ENCODE peak calls at places on chromosomes 16 and 17, in four cellular contexts. R, M, L and Z are unnamed samples.

GRCh38 chr17:33200587-33200986 is 92.5 kb downstream of the ASIC2 start:
- DNase-seq in R (peak; percentile 56), M (no peak), L (peak; percentile 17), Z (no peak)

GRCh38 chr16:57544129-57544653 is 1.7 kb downstream of the ADGRG5 start:
- DNase-seq in R (no peak), M (peak; percentile 31), L (no peak), Z (peak; percentile 95)

GRCh38 chr17:49343273-49343672 is 18.8 kb downstream of the ZNF652 start:
- DNase-seq in R (no peak), M (no peak), L (no peak), Z (no peak)

GRCh38 chr16:8458481-8458880 is 131.8 kb downstream of the TMEM114 start:
- DNase-seq in R (no peak), M (no peak), L (no peak), Z (no peak)

GRCh38 chr17:31596382-31597323 is 205.2 kb downstream of the RAB11FIP4 start:
- DNase-seq in R (peak; percentile 32), M (no peak), L (no peak), Z (peak; percentile 70)

GRCh38 chr17:1264196-1264595 is 6.0 kb upstream of the BHLHA9 start:
- DNase-seq in R (no peak), M (no peak), L (no peak), Z (no peak)

GRCh38 chr16:19001788-19002187 is 18.1 kb downstream of the TMC7 start:
- DNase-seq in R (no peak), M (no peak), L (no peak), Z (no peak)

GRCh38 chr16:6611535-6611934 is 721.1 kb upstream of the RBFOX1 start:
- DNase-seq in R (peak; percentile 53), M (peak; percentile 61), L (no peak), Z (no peak)

GRCh38 chr17:9817086-9817485 is 4.8 kb downstream of the GSG1L2 start:
- DNase-seq in R (peak; percentile 74), M (peak; percentile 61), L (peak; percentile 59), Z (no peak)

GRCh38 chr16:49858200-49859129 is 2.6 kb upstream of the ZNF423 start:
- DNase-seq in R (peak; percentile 78), M (peak; percentile 73), L (peak; percentile 59), Z (no peak)

GRCh38 chr17:69734656-69735055 is 320.2 kb downstream of the MAP2K6 start:
- DNase-seq in R (no peak), M (no peak), L (no peak), Z (no peak)

GRCh38 chr16:2022723-2023097 is 3.1 kb downstream of the NPW start:
- DNase-seq in R (peak; percentile 82), M (no peak), L (peak; percentile 75), Z (no peak)

GRCh38 chr16:6946802-6947201 is 385.8 kb upstream of the RBFOX1 start:
- DNase-seq in R (no peak), M (no peak), L (no peak), Z (no peak)

GRCh38 chr16:54921229-54921824 is 9.3 kb upstream of the IRX5 start:
- DNase-seq in R (no peak), M (no peak), L (no peak), Z (no peak)

DNA sequence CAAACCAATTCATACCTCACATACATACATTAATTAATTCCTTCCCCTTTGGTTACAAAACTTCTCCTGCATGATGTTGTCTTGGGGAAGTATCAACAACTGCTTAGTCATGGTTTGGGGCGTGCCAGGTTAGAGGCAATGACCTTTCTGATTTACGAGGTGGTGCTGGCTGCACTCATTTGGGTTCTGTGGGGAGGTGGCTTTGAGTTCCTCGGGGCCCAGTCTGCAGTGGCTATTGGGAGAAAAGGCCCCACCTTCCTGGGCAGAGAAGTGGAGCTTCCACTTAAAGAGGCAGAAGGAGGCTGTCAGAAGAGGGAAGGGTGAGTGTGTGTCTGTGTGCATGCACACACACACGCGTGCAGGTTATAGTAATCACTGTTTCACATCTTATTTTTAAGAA is 10.2 kb upstream of the ETV4 start:
- DNase-seq in R (no peak), M (no peak), L (no peak), Z (no peak)
- TF ChIP-seq CREB1 in R (no peak), M (no peak), L (no peak), Z (no peak)

GRCh38 chr17:17682737-17683675 is 1.7 kb downstream of the RAI1 start:
- DNase-seq in R (peak; percentile 75), M (no peak), L (peak; percentile 59), Z (no peak)

GRCh38 chr17:17681744-17682292 is 560 bp downstream of the RAI1 start:
- DNase-seq in R (no peak), M (no peak), L (no peak), Z (no peak)

GRCh38 chr17:17681187-17681743 is at the start of gene RAI1:
- DNase-seq in R (peak; percentile 73), M (peak; percentile 83), L (peak; percentile 54), Z (no peak)

GRCh38 chr17:17683710-17684365 is 2.6 kb downstream of the RAI1 start:
- DNase-seq in R (no peak), M (no peak), L (no peak), Z (no peak)

GRCh38 chr17:17682293-17682736 is 1.1 kb downstream of the RAI1 start:
- DNase-seq in R (no peak), M (no peak), L (no peak), Z (no peak)
- TF ChIP-seq CREB1 in R (peak; percentile 81), M (no peak), L (no peak), Z (peak; percentile 78)

GRCh38 chr17:75614556-75615270 is 18.5 kb upstream of the SMIM5 start:
- DNase-seq in R (no peak), M (no peak), L (no peak), Z (no peak)

GRCh38 chr17:75617218-75617617 is 16.0 kb upstream of the SMIM5 start:
- DNase-seq in R (no peak), M (no peak), L (no peak), Z (no peak)

GRCh38 chr17:75617675-75618074 is 15.6 kb upstream of the SMIM5 start:
- DNase-seq in R (no peak), M (no peak), L (no peak), Z (no peak)

GRCh38 chr17:75615301-75615700 is 17.9 kb upstream of the SMIM5 start:
- DNase-seq in R (no peak), M (no peak), L (no peak), Z (no peak)

GRCh38 chr17:75616521-75617122 is 16.6 kb upstream of the SMIM5 start:
- DNase-seq in R (no peak), M (no peak), L (no peak), Z (no peak)
- TF ChIP-seq CREB1 in R (no peak), M (no peak), L (no peak), Z (no peak)

DNA sequence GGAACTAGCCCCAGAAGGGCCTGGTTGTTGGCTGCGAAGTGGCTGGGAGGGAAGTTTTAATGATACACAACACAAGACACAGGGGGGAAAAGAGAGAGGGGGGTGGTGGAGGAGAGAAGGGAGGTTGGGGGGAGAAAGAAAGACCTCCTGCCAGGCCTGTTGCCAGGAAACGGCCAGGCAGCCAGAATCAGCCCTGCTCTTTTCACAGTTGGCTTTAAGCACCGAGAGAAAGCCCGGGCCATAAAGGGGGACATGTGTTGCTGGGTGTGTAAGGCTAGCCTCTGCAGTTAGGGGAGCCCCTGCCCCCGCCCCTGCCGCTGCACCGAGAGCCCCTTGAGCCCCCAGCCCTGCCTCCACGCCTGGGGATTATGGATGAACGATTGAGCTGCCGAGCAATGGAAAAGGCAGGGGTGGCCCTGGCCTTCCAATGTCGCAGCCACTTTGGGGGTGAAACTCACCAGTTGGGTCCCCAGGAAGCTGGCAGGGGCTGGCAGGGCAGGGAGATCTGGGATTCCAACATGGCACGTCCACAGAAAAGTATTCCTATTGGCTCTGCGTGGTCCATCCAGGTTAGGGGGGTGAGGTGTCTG is 13.9 kb upstream of the WNT3 start:
- DNase-seq in R (no peak), M (no peak), L (no peak), Z (no peak)
- TF ChIP-seq CREB1 in R (no peak), M (no peak), L (no peak), Z (no peak)

GRCh38 chr16:12340151-12340733 is 363.7 kb downstream of the SNX29 start:
- DNase-seq in R (peak; percentile 85), M (peak; percentile 72), L (peak; percentile 74), Z (no peak)
- TF ChIP-seq CREB1 in R (no peak), M (peak; percentile 48), L (no peak), Z (no peak)

DNA sequence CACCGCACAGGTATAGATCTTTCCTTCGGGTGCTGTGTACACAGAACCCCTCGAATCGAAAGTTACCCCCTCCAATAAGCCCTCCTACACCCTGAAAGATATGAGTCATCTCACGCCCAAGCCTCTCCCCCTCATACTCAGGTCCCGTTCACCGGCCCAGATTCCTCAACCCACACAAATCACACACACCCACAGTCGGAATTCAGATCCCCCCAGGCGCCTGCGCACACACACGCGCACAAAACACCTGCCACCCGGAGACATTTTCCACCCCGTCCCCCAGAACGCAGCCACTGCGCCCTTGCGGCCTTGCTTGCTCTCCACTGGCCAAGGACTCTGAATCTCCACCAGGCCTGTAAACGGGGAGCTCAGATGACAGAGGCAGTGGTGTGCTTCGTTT is 4.9 kb downstream of the JPH3 start:
- DNase-seq in R (no peak), M (no peak), L (no peak), Z (no peak)
- TF ChIP-seq CREB1 in R (no peak), M (no peak), L (no peak), Z (no peak)

GRCh38 chr17:83154311-83155127 is 75.1 kb downstream of the METRNL start:
- DNase-seq in R (no peak), M (no peak), L (no peak), Z (no peak)

GRCh38 chr17:83153681-83154310 is 74.4 kb downstream of the METRNL start:
- DNase-seq in R (no peak), M (no peak), L (no peak), Z (no peak)

GRCh38 chr17:83151442-83152220 is 72.2 kb downstream of the METRNL start:
- DNase-seq in R (peak; percentile 69), M (no peak), L (no peak), Z (no peak)

GRCh38 chr17:83152221-83152744 is 72.9 kb downstream of the METRNL start:
- DNase-seq in R (no peak), M (no peak), L (no peak), Z (no peak)

DNA sequence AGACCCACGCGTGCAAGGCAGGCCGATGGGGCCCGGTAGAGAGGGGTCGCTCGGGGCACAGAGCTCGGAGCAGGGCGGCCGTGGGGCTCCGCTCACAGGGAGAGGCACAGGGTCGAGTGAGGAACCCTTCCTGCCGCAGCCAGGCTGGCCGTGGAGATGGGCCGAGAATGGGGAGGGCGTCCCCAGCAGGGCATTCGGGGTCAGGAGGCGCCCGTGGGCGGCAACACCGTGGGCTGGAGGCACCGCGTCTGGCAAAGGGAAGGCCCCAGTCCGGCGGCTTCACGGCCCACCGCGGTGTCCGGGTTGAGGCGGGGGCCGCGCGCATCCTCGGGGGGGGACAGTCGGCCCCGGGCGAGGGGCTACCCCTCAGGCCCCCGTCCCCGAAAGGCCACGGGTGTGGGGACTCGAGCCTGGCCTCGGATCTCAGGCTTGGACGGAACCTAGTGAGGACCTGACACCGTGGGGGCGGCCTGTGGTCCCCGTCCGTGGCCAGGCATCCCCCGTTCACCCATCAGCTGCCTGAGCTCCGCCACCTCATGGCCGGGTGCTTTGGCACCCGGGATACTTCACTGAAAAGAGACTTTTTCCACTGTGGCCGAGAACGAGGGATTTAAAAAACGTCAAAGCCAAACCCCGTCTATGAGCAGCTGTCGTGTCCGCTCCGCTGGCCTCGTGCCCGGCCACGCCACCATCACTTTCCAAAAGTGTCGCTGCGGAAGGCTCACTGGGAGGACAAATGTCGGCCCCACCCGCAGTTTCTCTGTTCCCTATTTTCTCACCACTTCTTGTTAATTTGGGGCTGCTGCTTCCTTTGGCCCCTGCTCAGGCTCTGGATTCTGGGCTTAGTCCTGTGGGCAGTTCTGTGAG is 73.6 kb downstream of the METRNL start:
- DNase-seq in R (no peak), M (no peak), L (no peak), Z (no peak)
- TF ChIP-seq CREB1 in R (no peak), M (no peak), L (no peak), Z (no peak)

GRCh38 chr16:73058616-73059409 is 10.9 kb upstream of the ZFHX3 start:
- DNase-seq in R (peak; percentile 75), M (peak; percentile 69), L (peak; percentile 71), Z (no peak)
- TF ChIP-seq CREB1 in R (no peak), M (no peak), L (no peak), Z (no peak)